ENCODE peak calls at places on chromosomes 6 and 20, in ten cellular contexts. F, B, N, Y, K, R, C, T, A and W are unnamed samples.

GRCh38 chr6:143279385-143279784 is 171.1 kb downstream of the ADAT2 start:
- DNase-seq in F (peak), B (no peak), N (peak), Y (no peak), K (no peak), R (peak), C (no peak), T (no peak), A (peak), W (no peak)

GRCh38 chr20:50670126-50670862 is 21.0 kb downstream of the RIPOR3 start:
- DNase-seq in F (no peak), B (no peak), N (no peak), Y (no peak), K (no peak), R (no peak), C (no peak), T (no peak), A (peak), W (no peak)

GRCh38 chr6:13593720-13594119 is 19.3 kb downstream of the SIRT5 start:
- DNase-seq in F (no peak), B (no peak), N (peak), Y (no peak), K (no peak), R (no peak), C (no peak), T (no peak), A (no peak), W (no peak)

GRCh38 chr6:41399424-41399823 is 64.0 kb downstream of the NCR2 start:
- DNase-seq in F (no peak), B (no peak), N (no peak), Y (no peak), K (no peak), R (no peak), C (no peak), T (no peak), A (no peak), W (no peak)

GRCh38 chr6:124119591-124119990 is 315.9 kb downstream of the NKAIN2 start:
- DNase-seq in F (peak), B (no peak), N (no peak), Y (no peak), K (no peak), R (no peak), C (no peak), T (no peak), A (no peak), W (no peak)

GRCh38 chr20:45974896-45975565 is 3.0 kb upstream of the ZNF335 start:
- DNase-seq in F (no peak), B (no peak), N (no peak), Y (no peak), K (no peak), R (no peak), C (no peak), T (no peak), A (no peak), W (no peak)

GRCh38 chr6:15511248-15512125 is 151.3 kb downstream of the DTNBP1 start:
- DNase-seq in F (no peak), B (no peak), N (no peak), Y (no peak), K (no peak), R (no peak), C (no peak), T (no peak), A (no peak), W (no peak)

GRCh38 chr6:135358251-135358821 is 139.2 kb downstream of the AHI1 start:
- DNase-seq in F (no peak), B (no peak), N (peak), Y (peak), K (no peak), R (no peak), C (no peak), T (no peak), A (peak), W (no peak)

GRCh38 chr6:113172531-113172966 is 684.6 kb upstream of the MARCKS start:
- DNase-seq in F (no peak), B (no peak), N (peak), Y (no peak), K (no peak), R (no peak), C (no peak), T (no peak), A (no peak), W (no peak)

GRCh38 chr20:33789109-33789857 is 21.9 kb upstream of the CHMP4B start:
- DNase-seq in F (no peak), B (no peak), N (peak), Y (peak), K (no peak), R (no peak), C (peak), T (peak), A (peak), W (no peak)

GRCh38 chr6:29011276-29011734 is 6.2 kb upstream of the ZNF311 start:
- DNase-seq in F (peak), B (peak), N (peak), Y (peak), K (peak), R (peak), C (peak), T (no peak), A (no peak), W (no peak)

GRCh38 chr6:26086214-26086613 is 1.0 kb upstream of the HFE start:
- DNase-seq in F (no peak), B (peak), N (no peak), Y (no peak), K (peak), R (no peak), C (no peak), T (no peak), A (no peak), W (peak)

GRCh38 chr6:131107166-131107565 is 28.1 kb upstream of the AKAP7 start:
- DNase-seq in F (no peak), B (no peak), N (peak), Y (peak), K (no peak), R (no peak), C (no peak), T (no peak), A (no peak), W (no peak)

GRCh38 chr20:24985802-24986201 is 6.7 kb downstream of the APMAP start:
- DNase-seq in F (no peak), B (no peak), N (no peak), Y (no peak), K (no peak), R (no peak), C (no peak), T (no peak), A (no peak), W (peak)

GRCh38 chr6:163661271-163661671 is 246.8 kb downstream of the QKI start:
- DNase-seq in F (no peak), B (no peak), N (no peak), Y (no peak), K (no peak), R (no peak), C (no peak), T (no peak), A (no peak), W (no peak)

DNA sequence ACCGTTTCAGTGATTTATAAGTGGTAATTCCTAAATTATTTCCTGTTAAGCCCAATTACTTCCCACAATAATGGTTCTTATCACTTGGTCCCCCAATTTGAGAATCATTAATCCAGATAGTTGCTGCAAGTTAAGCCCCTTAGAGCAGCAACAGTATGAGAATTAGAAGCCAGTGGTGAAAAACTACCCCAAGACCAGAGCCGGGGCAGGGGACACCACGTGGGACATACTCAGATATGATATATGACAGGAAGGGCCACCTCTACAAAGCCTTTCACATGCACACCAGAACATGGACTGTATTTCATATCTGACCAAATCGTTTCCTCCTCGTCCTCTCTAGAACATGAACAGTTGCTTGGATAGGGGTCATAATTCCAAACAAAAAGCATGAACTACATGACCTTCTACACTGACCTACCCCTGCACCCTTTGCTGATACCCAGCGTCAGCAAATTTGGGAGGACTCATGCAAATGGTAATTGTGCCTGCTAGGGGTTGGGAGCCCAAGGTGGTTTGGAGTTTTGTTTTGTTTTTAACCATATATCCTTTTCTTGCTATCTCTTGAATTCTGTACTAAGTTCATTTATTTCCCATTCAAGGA is 3.9 kb downstream of the JAG1 start:
- DNase-seq in F (no peak), B (no peak), N (no peak), Y (no peak), K (no peak), R (no peak), C (no peak), T (no peak), A (no peak), W (no peak)
- H3K4me3 ChIP-seq in F (peak), B (no peak), N (peak), Y (no peak), K (no peak), R (peak), C (peak), T (no peak), A (peak), W (no peak)

GRCh38 chr20:57484772-57485171 is 40.2 kb downstream of the CTCFL start:
- DNase-seq in F (no peak), B (no peak), N (no peak), Y (no peak), K (no peak), R (no peak), C (no peak), T (no peak), A (no peak), W (no peak)

GRCh38 chr20:57482148-57482547 is 42.8 kb downstream of the CTCFL start:
- DNase-seq in F (no peak), B (no peak), N (no peak), Y (no peak), K (no peak), R (no peak), C (peak), T (no peak), A (no peak), W (no peak)

GRCh38 chr20:57482796-57483195 is 42.1 kb downstream of the CTCFL start:
- DNase-seq in F (no peak), B (no peak), N (no peak), Y (no peak), K (no peak), R (no peak), C (peak), T (no peak), A (no peak), W (no peak)

GRCh38 chr20:57483287-57484050 is 41.5 kb downstream of the CTCFL start:
- DNase-seq in F (no peak), B (no peak), N (no peak), Y (no peak), K (no peak), R (no peak), C (peak), T (no peak), A (no peak), W (no peak)

GRCh38 chr20:57485770-57486169 is 39.2 kb downstream of the CTCFL start:
- DNase-seq in F (no peak), B (no peak), N (no peak), Y (no peak), K (no peak), R (no peak), C (no peak), T (no peak), A (no peak), W (no peak)
- H3K4me3 ChIP-seq in F (no peak), B (no peak), N (no peak), Y (no peak), K (no peak), R (no peak), C (no peak), T (no peak), A (no peak), W (no peak)

DNA sequence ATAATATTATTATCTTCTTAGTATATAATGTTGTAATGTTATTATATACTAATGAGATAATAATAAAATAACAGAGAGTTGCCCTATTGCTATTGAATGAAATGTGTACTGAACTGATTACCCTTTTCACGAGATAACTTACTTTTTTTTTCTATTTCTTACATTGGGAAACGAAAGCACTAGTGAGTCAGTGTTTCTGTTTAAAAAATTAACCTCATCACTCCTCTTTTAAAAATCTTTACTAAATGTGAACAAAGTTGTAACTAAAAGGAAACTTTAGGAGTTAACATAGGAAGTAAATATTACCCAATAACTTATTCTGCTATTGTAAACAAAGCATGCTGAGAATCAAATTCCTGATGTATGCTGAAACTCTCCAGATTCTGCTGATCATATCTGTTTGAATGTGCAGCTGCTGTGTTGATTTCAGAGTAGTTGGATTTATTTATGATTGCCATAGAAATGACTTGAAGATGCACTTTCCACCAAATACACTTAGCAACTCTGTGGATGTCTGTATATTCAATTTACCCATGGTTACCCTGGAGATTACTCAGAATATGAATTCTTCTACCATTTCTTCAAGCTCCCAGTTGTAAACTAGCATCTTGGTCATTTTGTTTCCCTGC is 523.5 kb downstream of the TENT5A start:
- DNase-seq in F (no peak), B (no peak), N (peak), Y (no peak), K (no peak), R (no peak), C (no peak), T (no peak), A (no peak), W (no peak)
- H3K4me3 ChIP-seq in F (no peak), B (no peak), N (no peak), Y (no peak), K (no peak), R (no peak), C (no peak), T (no peak), A (no peak), W (no peak)

GRCh38 chr6:2919401-2919800 is 16.3 kb upstream of the SERPINB9 start:
- DNase-seq in F (no peak), B (no peak), N (no peak), Y (no peak), K (no peak), R (no peak), C (no peak), T (no peak), A (no peak), W (no peak)

GRCh38 chr6:2920671-2921112 is 17.6 kb upstream of the SERPINB9 start:
- DNase-seq in F (no peak), B (no peak), N (no peak), Y (no peak), K (no peak), R (peak), C (no peak), T (no peak), A (no peak), W (no peak)

GRCh38 chr6:2919886-2920285 is 16.8 kb upstream of the SERPINB9 start:
- DNase-seq in F (no peak), B (no peak), N (no peak), Y (no peak), K (no peak), R (no peak), C (no peak), T (no peak), A (no peak), W (no peak)

GRCh38 chr6:2918936-2919335 is 15.8 kb upstream of the SERPINB9 start:
- DNase-seq in F (no peak), B (no peak), N (no peak), Y (no peak), K (no peak), R (no peak), C (no peak), T (no peak), A (no peak), W (no peak)

GRCh38 chr6:2921520-2922115 is 18.5 kb upstream of the SERPINB9 start:
- DNase-seq in F (peak), B (no peak), N (no peak), Y (no peak), K (no peak), R (no peak), C (no peak), T (no peak), A (no peak), W (no peak)
- H3K4me3 ChIP-seq in F (no peak), B (no peak), N (no peak), Y (no peak), K (no peak), R (no peak), C (no peak), T (no peak), A (no peak), W (no peak)

DNA sequence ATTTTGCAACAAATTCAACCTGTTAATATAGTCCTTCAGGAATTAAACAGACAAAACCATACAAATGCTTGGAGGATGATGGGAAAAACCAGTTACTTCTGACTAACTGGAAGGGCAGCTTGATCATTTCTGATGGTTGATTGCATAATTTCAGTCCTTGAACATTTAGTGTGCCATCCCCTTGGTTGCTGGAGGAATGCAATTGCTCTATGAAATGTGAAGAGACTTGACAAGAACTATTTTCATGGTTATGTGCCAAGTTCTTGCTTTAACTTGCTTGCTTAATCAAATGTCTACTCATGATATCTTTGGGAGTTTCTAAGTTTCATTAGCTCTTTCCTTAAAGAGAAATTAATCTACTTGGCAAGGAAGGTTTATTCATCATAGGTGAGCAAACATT is 45.2 kb downstream of the ANKEF1 start:
- DNase-seq in F (no peak), B (no peak), N (peak), Y (no peak), K (no peak), R (no peak), C (no peak), T (no peak), A (no peak), W (no peak)
- H3K4me3 ChIP-seq in F (no peak), B (no peak), N (no peak), Y (no peak), K (no peak), R (no peak), C (no peak), T (no peak), A (no peak), W (no peak)

GRCh38 chr20:57672164-57672563 is 37.7 kb downstream of the PMEPA1 start:
- DNase-seq in F (peak), B (no peak), N (peak), Y (no peak), K (no peak), R (no peak), C (no peak), T (no peak), A (no peak), W (no peak)
- H3K4me3 ChIP-seq in F (no peak), B (no peak), N (no peak), Y (no peak), K (no peak), R (no peak), C (no peak), T (no peak), A (no peak), W (no peak)

GRCh38 chr20:47782920-47783552 is 2.2 kb downstream of the SULF2 start:
- DNase-seq in F (no peak), B (no peak), N (no peak), Y (no peak), K (no peak), R (no peak), C (no peak), T (no peak), A (no peak), W (no peak)
- H3K4me3 ChIP-seq in F (no peak), B (no peak), N (no peak), Y (no peak), K (no peak), R (no peak), C (no peak), T (no peak), A (no peak), W (no peak)